ENCODE peak calls at places on chromosomes 11 and 22, in five cellular contexts. One of them, this sample, is unnamed.

GRCh38 chr11:110367571-110367970 is 62.2 kb upstream of the FDX1 start:
- DNase-seq in AG10803: no peak
- DNase-seq in WTC11: no peak
- DNase-seq in ascending aorta: no peak
- DNase-seq in pancreas: no peak
- DNase-seq in this sample: no peak

GRCh38 chr22:11066458-11067285 is 4461.3 kb upstream of the OR11H1 start:
- DNase-seq in ascending aorta: peak
- DNase-seq in pancreas: no peak
- DNase-seq in AG10803: no peak
- DNase-seq in WTC11: no peak
- DNase-seq in this sample: no peak

GRCh38 chr11:11366793-11367192 is 13.7 kb upstream of the CSNK2A3 start:
- DNase-seq in AG10803: no peak
- DNase-seq in pancreas: no peak
- DNase-seq in WTC11: no peak
- DNase-seq in ascending aorta: no peak
- DNase-seq in this sample: no peak

GRCh38 chr11:31757245-31757835 is 53.8 kb downstream of the PAX6 start:
- DNase-seq in pancreas: no peak
- DNase-seq in AG10803: peak
- DNase-seq in WTC11: no peak
- DNase-seq in ascending aorta: no peak
- DNase-seq in this sample: no peak

GRCh38 chr11:75597636-75598035 is 35.6 kb downstream of the SERPINH1 start:
- DNase-seq in AG10803: no peak
- DNase-seq in WTC11: peak
- DNase-seq in ascending aorta: no peak
- DNase-seq in pancreas: no peak
- DNase-seq in this sample: no peak

GRCh38 chr11:3036419-3036818 is 20.8 kb downstream of the CARS1 start:
- DNase-seq in AG10803: no peak
- DNase-seq in pancreas: no peak
- DNase-seq in WTC11: no peak
- DNase-seq in ascending aorta: no peak
- DNase-seq in this sample: no peak

GRCh38 chr11:81005595-81005994 is 1564.8 kb upstream of the TENM4 start:
- DNase-seq in ascending aorta: no peak
- DNase-seq in AG10803: peak
- DNase-seq in WTC11: no peak
- DNase-seq in pancreas: no peak
- DNase-seq in this sample: no peak

GRCh38 chr11:34425863-34426262 is 12.9 kb upstream of the CAT start:
- DNase-seq in ascending aorta: no peak
- DNase-seq in AG10803: peak
- DNase-seq in WTC11: no peak
- DNase-seq in pancreas: no peak
- DNase-seq in this sample: no peak

GRCh38 chr11:106031210-106031845 is 9.3 kb upstream of the MSANTD4 start:
- DNase-seq in ascending aorta: no peak
- DNase-seq in pancreas: no peak
- DNase-seq in WTC11: no peak
- DNase-seq in AG10803: no peak
- DNase-seq in this sample: no peak

GRCh38 chr11:11179239-11179638 is 173.8 kb downstream of the CSNK2A3 start:
- DNase-seq in ascending aorta: no peak
- DNase-seq in WTC11: no peak
- DNase-seq in pancreas: no peak
- DNase-seq in AG10803: peak
- DNase-seq in this sample: no peak

GRCh38 chr22:36773935-36774334 is 2.0 kb downstream of the IFT27 start:
- DNase-seq in pancreas: no peak
- DNase-seq in ascending aorta: no peak
- DNase-seq in WTC11: no peak
- DNase-seq in AG10803: peak
- DNase-seq in this sample: no peak

GRCh38 chr11:128504489-128504888 is 82.9 kb downstream of the ETS1 start:
- DNase-seq in pancreas: no peak
- DNase-seq in ascending aorta: no peak
- DNase-seq in WTC11: no peak
- DNase-seq in AG10803: no peak
- DNase-seq in this sample: no peak

GRCh38 chr11:64876226-64876750 is 2.1 kb downstream of the EHD1 start:
- DNase-seq in AG10803: no peak
- DNase-seq in WTC11: no peak
- DNase-seq in ascending aorta: no peak
- DNase-seq in pancreas: no peak
- DNase-seq in this sample: no peak

GRCh38 chr11:126165366-126166156 is 45.9 kb downstream of the RPUSD4 start:
- DNase-seq in AG10803: no peak
- DNase-seq in ascending aorta: no peak
- DNase-seq in pancreas: no peak
- DNase-seq in WTC11: no peak
- DNase-seq in this sample: no peak

GRCh38 chr11:66299189-66299588 is 7.5 kb downstream of the TMEM151A start:
- DNase-seq in AG10803: no peak
- DNase-seq in WTC11: no peak
- DNase-seq in ascending aorta: no peak
- DNase-seq in pancreas: no peak
- DNase-seq in this sample: no peak

GRCh38 chr11:125591659-125592304 is 870 bp upstream of the STT3A start:
- DNase-seq in WTC11: peak
- DNase-seq in pancreas: peak
- DNase-seq in AG10803: peak
- DNase-seq in ascending aorta: peak
- DNase-seq in this sample: peak

GRCh38 chr11:125348704-125349635 is 147.1 kb downstream of the FEZ1 start:
- DNase-seq in pancreas: no peak
- DNase-seq in AG10803: peak
- DNase-seq in WTC11: peak
- DNase-seq in ascending aorta: peak
- DNase-seq in this sample: peak

GRCh38 chr11:86639172-86639571 is 33.2 kb downstream of the ME3 start:
- DNase-seq in WTC11: no peak
- DNase-seq in AG10803: no peak
- DNase-seq in ascending aorta: no peak
- DNase-seq in pancreas: no peak
- DNase-seq in this sample: no peak

GRCh38 chr11:5597953-5598352 is 1.5 kb downstream of the TRIM6 start:
- DNase-seq in AG10803: no peak
- DNase-seq in ascending aorta: no peak
- DNase-seq in pancreas: no peak
- DNase-seq in WTC11: no peak
- DNase-seq in this sample: no peak

GRCh38 chr22:36853407-36854099 is 7.3 kb upstream of the NCF4 start:
- DNase-seq in ascending aorta: peak
- DNase-seq in pancreas: peak
- DNase-seq in WTC11: peak
- DNase-seq in AG10803: peak
- DNase-seq in this sample: no peak

GRCh38 chr22:27885977-27886842 is 32.8 kb downstream of the PITPNB start:
- DNase-seq in WTC11: peak
- DNase-seq in ascending aorta: no peak
- DNase-seq in AG10803: peak
- DNase-seq in pancreas: no peak
- DNase-seq in this sample: no peak

GRCh38 chr11:65589444-65590239 is 6.0 kb downstream of the KCNK7 start:
- DNase-seq in pancreas: no peak
- DNase-seq in AG10803: no peak
- DNase-seq in WTC11: no peak
- DNase-seq in ascending aorta: no peak
- DNase-seq in this sample: no peak

GRCh38 chr11:113884361-113884836 is 9.0 kb upstream of the USP28 start:
- DNase-seq in ascending aorta: no peak
- DNase-seq in pancreas: no peak
- DNase-seq in AG10803: peak
- DNase-seq in WTC11: peak
- DNase-seq in this sample: no peak

GRCh38 chr22:46649176-46650077 is 29.2 kb downstream of the GRAMD4 start:
- DNase-seq in ascending aorta: no peak
- DNase-seq in AG10803: peak
- DNase-seq in pancreas: no peak
- DNase-seq in WTC11: no peak
- DNase-seq in this sample: no peak

GRCh38 chr22:47575291-47575690 is 812.8 kb downstream of the TBC1D22A start:
- DNase-seq in AG10803: no peak
- DNase-seq in ascending aorta: no peak
- DNase-seq in pancreas: no peak
- DNase-seq in WTC11: no peak
- DNase-seq in this sample: no peak

GRCh38 chr11:55942785-55943392 is 6.7 kb upstream of the OR5I1 start:
- DNase-seq in WTC11: no peak
- DNase-seq in AG10803: peak
- DNase-seq in pancreas: no peak
- DNase-seq in ascending aorta: no peak
- DNase-seq in this sample: no peak

GRCh38 chr11:75565916-75566762 is 4.1 kb downstream of the SERPINH1 start:
- DNase-seq in ascending aorta: no peak
- DNase-seq in AG10803: no peak
- DNase-seq in pancreas: no peak
- DNase-seq in WTC11: no peak
- DNase-seq in this sample: no peak

GRCh38 chr11:130868087-130868486 is 48.2 kb downstream of the SNX19 start:
- DNase-seq in WTC11: no peak
- DNase-seq in pancreas: no peak
- DNase-seq in AG10803: no peak
- DNase-seq in ascending aorta: no peak
- DNase-seq in this sample: no peak

GRCh38 chr11:11230802-11231562 is 122.1 kb downstream of the CSNK2A3 start:
- DNase-seq in AG10803: no peak
- DNase-seq in pancreas: no peak
- DNase-seq in ascending aorta: no peak
- DNase-seq in WTC11: peak
- DNase-seq in this sample: no peak

GRCh38 chr22:21802056-21802455 is 65.4 kb downstream of the MAPK1 start:
- DNase-seq in ascending aorta: no peak
- DNase-seq in AG10803: no peak
- DNase-seq in WTC11: no peak
- DNase-seq in pancreas: no peak
- DNase-seq in this sample: no peak
- TF ChIP-seq CTCF in ascending aorta: no peak
- TF ChIP-seq CTCF in AG10803: no peak
- TF ChIP-seq CTCF in WTC11: no peak
- TF ChIP-seq CTCF in pancreas: no peak
- TF ChIP-seq CTCF in this sample: no peak

DNA sequence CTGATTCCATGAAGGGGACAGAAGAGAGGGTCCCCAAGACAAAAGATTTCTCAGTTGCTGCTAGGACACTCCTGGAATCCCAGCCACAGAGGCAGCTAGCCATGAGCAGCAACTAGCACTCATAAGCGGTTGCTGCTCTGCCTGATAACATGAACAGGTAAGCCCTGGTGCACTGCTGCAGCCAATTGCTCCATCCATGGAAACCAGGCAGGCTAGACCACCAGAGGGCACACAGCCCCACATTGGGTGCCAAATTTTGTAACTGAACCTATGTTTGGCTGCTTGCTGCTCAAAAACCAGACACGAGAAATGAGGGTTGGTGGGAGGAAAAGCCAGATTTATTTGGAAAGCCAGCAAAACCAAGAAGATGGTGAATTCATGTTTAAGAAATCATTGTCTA is 21.9 kb upstream of the QSER1 start:
- DNase-seq in WTC11: peak
- DNase-seq in pancreas: no peak
- DNase-seq in AG10803: no peak
- DNase-seq in ascending aorta: no peak
- DNase-seq in this sample: no peak
- TF ChIP-seq CTCF in WTC11: peak
- TF ChIP-seq CTCF in pancreas: no peak
- TF ChIP-seq CTCF in AG10803: peak
- TF ChIP-seq CTCF in ascending aorta: no peak
- TF ChIP-seq CTCF in this sample: no peak

GRCh38 chr11:58905141-58905715 is 34.1 kb upstream of the GLYATL1 start:
- DNase-seq in AG10803: peak
- DNase-seq in WTC11: peak
- DNase-seq in pancreas: no peak
- DNase-seq in ascending aorta: no peak
- DNase-seq in this sample: no peak
- TF ChIP-seq CTCF in AG10803: peak
- TF ChIP-seq CTCF in WTC11: no peak
- TF ChIP-seq CTCF in pancreas: no peak
- TF ChIP-seq CTCF in ascending aorta: no peak
- TF ChIP-seq CTCF in this sample: no peak

GRCh38 chr11:100574894-100575769 is 112.0 kb upstream of the ARHGAP42 start:
- DNase-seq in WTC11: no peak
- DNase-seq in ascending aorta: no peak
- DNase-seq in AG10803: peak
- DNase-seq in pancreas: no peak
- DNase-seq in this sample: no peak
- TF ChIP-seq CTCF in WTC11: no peak
- TF ChIP-seq CTCF in ascending aorta: no peak
- TF ChIP-seq CTCF in AG10803: peak
- TF ChIP-seq CTCF in pancreas: no peak
- TF ChIP-seq CTCF in this sample: no peak

GRCh38 chr22:32389685-32390084 is 22.4 kb downstream of the RTCB start:
- DNase-seq in ascending aorta: no peak
- DNase-seq in WTC11: peak
- DNase-seq in pancreas: no peak
- DNase-seq in AG10803: no peak
- DNase-seq in this sample: no peak
- TF ChIP-seq CTCF in ascending aorta: no peak
- TF ChIP-seq CTCF in WTC11: peak
- TF ChIP-seq CTCF in pancreas: peak
- TF ChIP-seq CTCF in AG10803: peak
- TF ChIP-seq CTCF in this sample: no peak

GRCh38 chr22:43090130-43090789 is 1.1 kb upstream of the TTLL1 start:
- DNase-seq in pancreas: peak
- DNase-seq in AG10803: peak
- DNase-seq in ascending aorta: peak
- DNase-seq in WTC11: no peak
- DNase-seq in this sample: no peak
- TF ChIP-seq CTCF in pancreas: no peak
- TF ChIP-seq CTCF in AG10803: peak
- TF ChIP-seq CTCF in ascending aorta: peak
- TF ChIP-seq CTCF in WTC11: no peak
- TF ChIP-seq CTCF in this sample: no peak

DNA sequence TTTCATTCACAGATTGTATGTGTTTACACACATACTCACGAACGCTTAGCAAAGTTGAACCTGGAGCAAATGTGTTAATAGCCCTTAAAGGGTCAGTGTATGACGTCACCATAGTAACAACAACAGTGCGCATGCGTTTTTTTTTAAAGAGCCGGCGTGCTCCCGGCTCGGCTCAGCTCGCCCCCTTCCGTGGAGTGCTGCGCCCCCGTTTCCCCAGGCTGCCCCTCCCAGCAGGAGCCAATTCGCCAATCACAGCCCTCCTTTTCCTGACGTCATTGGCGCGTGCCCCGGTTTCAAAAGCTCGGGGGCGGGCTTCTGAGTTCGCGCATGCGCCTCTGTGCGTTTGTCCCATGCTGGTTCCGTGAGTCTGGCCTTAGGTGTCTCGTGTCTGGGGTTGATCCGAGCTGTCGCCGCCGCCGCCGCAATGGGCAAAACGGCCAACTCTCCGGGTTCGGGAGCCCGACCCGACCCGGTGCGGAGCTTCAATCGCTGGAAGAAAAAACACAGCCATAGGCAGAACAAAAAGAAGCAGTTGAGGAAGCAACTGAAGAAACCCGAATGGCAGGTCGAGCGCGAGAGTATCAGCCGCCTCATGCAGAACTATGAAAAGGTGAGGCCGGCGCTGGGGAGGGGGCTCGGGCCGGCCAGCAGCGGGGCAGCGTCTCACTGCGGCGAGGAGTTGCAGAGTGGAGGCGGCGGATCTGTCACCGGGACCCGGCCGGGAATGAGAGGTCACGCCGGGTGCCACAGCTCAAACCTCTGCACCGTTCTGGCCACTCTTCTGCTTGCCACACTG is at the start of gene DDX10:
- DNase-seq in AG10803: peak
- DNase-seq in ascending aorta: peak
- DNase-seq in WTC11: peak
- DNase-seq in pancreas: peak
- DNase-seq in this sample: peak
- TF ChIP-seq CTCF in AG10803: peak
- TF ChIP-seq CTCF in ascending aorta: no peak
- TF ChIP-seq CTCF in WTC11: no peak
- TF ChIP-seq CTCF in pancreas: no peak
- TF ChIP-seq CTCF in this sample: no peak